ENCODE peak calls at places on chromosomes 13 and 19, in four cellular contexts. V, P, H and X are unnamed samples.
A peak's percentile ranks its signal among the peaks of the same experiment; 100 is the strongest.

GRCh38 chr13:108902557-108903155 is 273.2 kb downstream of the MYO16 start:
- DNase-seq in V (no peak), P (no peak), H (no peak), X (no peak)

GRCh38 chr19:39202998-39203355 is 1.1 kb downstream of the SYCN start:
- DNase-seq in V (no peak), P (no peak), H (no peak), X (no peak)

GRCh38 chr13:37102896-37103295 is 2.6 kb downstream of the CSNK1A1L start:
- DNase-seq in V (no peak), P (no peak), H (no peak), X (no peak)

GRCh38 chr19:7257148-7258041 is 36.8 kb downstream of the INSR start:
- DNase-seq in V (no peak), P (peak; percentile 68), H (peak; percentile 24), X (no peak)

GRCh38 chr19:49651871-49652722 is 10.1 kb downstream of the SCAF1 start:
- DNase-seq in V (no peak), P (no peak), H (no peak), X (no peak)

GRCh38 chr19:51323481-51323891 is 12.0 kb downstream of the IGLON5 start:
- DNase-seq in V (no peak), P (no peak), H (no peak), X (no peak)

GRCh38 chr13:112141643-112142400 is 74.9 kb downstream of the SOX1 start:
- DNase-seq in V (no peak), P (no peak), H (no peak), X (no peak)

GRCh38 chr19:7063339-7063738 is 4.9 kb upstream of the MBD3L3 start:
- DNase-seq in V (no peak), P (no peak), H (no peak), X (no peak)

GRCh38 chr13:39820606-39821005 is 165.1 kb downstream of the COG6 start:
- DNase-seq in V (no peak), P (no peak), H (no peak), X (no peak)

GRCh38 chr19:17553256-17553655 is 2.2 kb upstream of the COLGALT1 start:
- DNase-seq in V (no peak), P (no peak), H (no peak), X (no peak)

GRCh38 chr19:38917921-38918491 is 6.0 kb upstream of the CCER2 start:
- DNase-seq in V (no peak), P (peak; percentile 62), H (peak; percentile 25), X (no peak)

GRCh38 chr19:41740415-41741243 is 14.7 kb upstream of the CEACAM6 start:
- DNase-seq in V (no peak), P (no peak), H (no peak), X (no peak)

GRCh38 chr13:31891472-31891871 is 140.1 kb upstream of the FRY start:
- DNase-seq in V (no peak), P (no peak), H (no peak), X (no peak)

GRCh38 chr13:96581741-96582140 is 412.5 kb downstream of the OXGR1 start:
- DNase-seq in V (no peak), P (no peak), H (no peak), X (no peak)

GRCh38 chr19:38388310-38389100 is at the start of gene SPRED3:
- DNase-seq in V (no peak), P (no peak), H (peak; percentile 50), X (peak; percentile 81)

GRCh38 chr19:1860133-1860775 is 3.1 kb downstream of the KLF16 start:
- DNase-seq in V (no peak), P (peak; percentile 92), H (no peak), X (peak; percentile 61)
- TF ChIP-seq CBX5 in V (no peak), P (no peak), H (no peak), X (no peak)

GRCh38 chr13:101919541-101920306 is 467.2 kb downstream of the ITGBL1 start:
- DNase-seq in V (no peak), P (no peak), H (no peak), X (peak; percentile 85)

GRCh38 chr13:101917475-101917810 is 465.0 kb downstream of the ITGBL1 start:
- DNase-seq in V (no peak), P (no peak), H (no peak), X (no peak)

GRCh38 chr13:101916758-101917474 is 464.4 kb downstream of the ITGBL1 start:
- DNase-seq in V (no peak), P (no peak), H (no peak), X (no peak)

GRCh38 chr13:101916108-101916757 is 463.8 kb downstream of the ITGBL1 start:
- DNase-seq in V (no peak), P (no peak), H (no peak), X (peak; percentile 43)

GRCh38 chr13:101917833-101918755 is 465.6 kb downstream of the ITGBL1 start:
- DNase-seq in V (no peak), P (no peak), H (no peak), X (no peak)
- TF ChIP-seq CBX5 in V (no peak), P (no peak), H (no peak), X (no peak)

GRCh38 chr19:3968556-3969434 is 2.1 kb downstream of the DAPK3 start:
- DNase-seq in V (no peak), P (peak; percentile 98), H (peak; percentile 50), X (peak; percentile 97)
- TF ChIP-seq CBX5 in V (no peak), P (peak; percentile 27), H (no peak), X (no peak)

GRCh38 chr13:51623473-51623872 is 39.2 kb downstream of the WDFY2 start:
- DNase-seq in V (no peak), P (no peak), H (no peak), X (no peak)

GRCh38 chr13:51624695-51625345 is 40.6 kb downstream of the WDFY2 start:
- DNase-seq in V (no peak), P (no peak), H (no peak), X (no peak)

GRCh38 chr13:51624207-51624606 is 39.9 kb downstream of the WDFY2 start:
- DNase-seq in V (no peak), P (no peak), H (no peak), X (no peak)

GRCh38 chr13:51626749-51627148 is 42.5 kb downstream of the WDFY2 start:
- DNase-seq in V (no peak), P (no peak), H (no peak), X (no peak)

DNA sequence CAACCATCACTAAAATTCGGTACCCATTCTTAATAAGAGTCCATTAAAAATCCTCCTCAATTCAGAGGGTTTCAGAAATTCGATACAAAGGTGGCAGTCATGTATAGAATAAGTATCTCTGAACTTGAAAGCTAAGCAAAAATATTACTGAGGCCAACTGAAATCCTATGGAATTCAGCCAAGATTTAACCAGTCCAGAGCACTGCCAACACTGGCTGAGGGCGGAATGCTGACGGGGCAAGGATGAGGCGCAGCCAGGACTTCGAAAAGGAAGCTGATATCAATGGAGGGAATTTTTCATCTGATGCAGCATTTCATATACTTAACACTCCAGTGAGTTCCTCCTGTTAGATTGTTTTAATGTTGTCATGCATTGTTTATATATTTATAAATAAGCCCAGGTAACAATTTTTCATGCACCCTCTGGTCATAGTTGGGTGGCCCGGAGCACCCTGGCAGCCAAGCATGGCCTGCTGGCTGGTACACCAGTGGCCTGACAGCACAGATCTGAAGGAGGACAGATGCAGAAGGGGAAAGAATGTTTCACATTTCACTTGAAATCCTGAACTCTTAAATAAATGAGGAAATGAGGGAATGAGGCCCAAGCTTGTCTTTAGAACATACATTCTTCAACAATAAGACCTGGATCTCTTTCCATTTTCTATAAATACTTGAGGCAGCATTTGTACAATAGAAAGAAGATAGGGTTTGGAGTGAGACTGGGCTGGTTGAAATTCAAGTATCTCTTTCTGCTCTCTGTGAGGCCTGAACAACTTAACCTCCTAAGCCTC is 41.5 kb downstream of the WDFY2 start:
- DNase-seq in V (no peak), P (no peak), H (no peak), X (no peak)
- TF ChIP-seq CBX5 in V (no peak), P (no peak), H (no peak), X (no peak)

DNA sequence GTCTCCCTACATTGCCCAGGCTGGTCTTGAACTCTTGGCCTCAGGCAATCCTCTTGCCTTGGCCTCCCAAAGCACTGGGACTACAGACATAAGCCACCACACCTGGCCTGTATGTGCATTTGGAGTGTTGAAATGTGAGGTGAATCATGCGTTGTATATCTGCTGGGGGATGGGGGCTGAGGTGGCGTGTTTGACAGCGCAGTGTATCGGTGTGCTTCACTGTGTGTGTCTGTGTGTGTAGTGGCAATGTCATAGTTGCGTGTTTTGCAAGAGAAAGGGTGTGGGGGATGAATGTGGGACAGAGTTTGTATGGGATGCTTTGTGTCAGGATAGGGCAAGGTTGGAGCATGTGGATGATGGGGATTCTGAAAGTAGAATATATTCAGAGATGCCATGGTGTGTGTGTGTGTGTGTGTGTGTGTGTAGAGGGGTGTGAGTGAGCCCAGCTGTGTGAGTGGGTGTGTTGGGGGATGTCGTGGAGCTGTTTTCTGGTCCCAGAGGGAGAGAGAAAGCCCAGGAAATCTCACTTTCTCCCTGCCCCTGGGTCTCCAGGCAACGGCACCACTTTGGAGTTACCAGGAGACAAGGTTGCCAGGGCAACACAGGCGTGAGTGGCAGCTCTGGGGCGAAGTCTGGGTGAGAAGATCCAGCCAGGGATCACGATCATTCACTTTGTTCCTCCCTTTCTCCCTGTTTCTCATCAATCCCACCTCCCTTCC is 1.1 kb upstream of the SWSAP1 start:
- DNase-seq in V (no peak), P (no peak), H (no peak), X (no peak)
- TF ChIP-seq CBX5 in V (no peak), P (no peak), H (no peak), X (no peak)

DNA sequence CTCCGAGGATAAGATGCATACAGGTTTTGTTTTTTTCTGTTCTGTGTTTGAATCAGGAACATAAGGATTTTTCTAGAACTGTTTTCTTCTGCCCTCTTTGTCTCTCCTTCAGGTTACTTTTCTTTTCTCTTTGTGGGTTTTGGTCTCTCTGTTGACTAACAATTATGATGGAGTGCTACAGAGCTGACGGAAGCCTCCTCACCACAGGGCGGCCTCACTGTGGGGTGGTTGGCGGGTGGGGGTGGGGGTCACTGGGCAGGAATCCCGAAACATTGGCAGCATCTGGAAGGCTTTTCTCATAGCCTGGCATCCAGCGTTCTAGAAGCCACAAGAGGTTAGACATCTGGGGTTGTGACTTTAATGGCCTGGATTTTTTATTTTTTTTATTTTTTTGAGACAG is 12.0 kb upstream of the MATK start:
- DNase-seq in V (no peak), P (no peak), H (no peak), X (no peak)
- TF ChIP-seq CBX5 in V (no peak), P (no peak), H (no peak), X (no peak)

GRCh38 chr19:45492627-45493470 is 4.0 kb downstream of the RTN2 start:
- DNase-seq in V (no peak), P (peak; percentile 68), H (peak; percentile 84), X (peak; percentile 89)
- TF ChIP-seq CBX5 in V (no peak), P (no peak), H (no peak), X (no peak)

GRCh38 chr19:28170066-28170465 is 1042.9 kb downstream of the UQCRFS1 start:
- DNase-seq in V (no peak), P (no peak), H (no peak), X (no peak)
- TF ChIP-seq CBX5 in V (no peak), P (no peak), H (no peak), X (no peak)

GRCh38 chr19:10079031-10079453 is 7.1 kb upstream of the SHFL start:
- DNase-seq in V (no peak), P (peak; percentile 58), H (no peak), X (no peak)
- TF ChIP-seq CBX5 in V (no peak), P (no peak), H (no peak), X (no peak)